ENCODE peak calls at places on chromosomes 3 and 15, in eight cellular contexts. D is endothelial cell, X is brain microvascular endothelial cell, R is iris pigment epithelial cell, N is hypothalamus, E is OCI-LY7, J is kidney, S is GM20000. U is an unnamed sample.
A peak's percentile ranks its signal among the peaks of the same experiment; 100 is the strongest.

GRCh38 chr15:35633677-35634076 is 87.7 kb upstream of the DPH6 start:
- DNase-seq in D (no peak), X (no peak), R (no peak), N (no peak), E (no peak), J (no peak), S (no peak), U (no peak)

GRCh38 chr3:141019244-141019643 is 31.9 kb upstream of the SPSB4 start:
- DNase-seq in D (no peak), X (no peak), R (no peak), N (no peak), E (no peak), J (peak; percentile 74), S (no peak), U (no peak)

GRCh38 chr15:98123834-98124233 is 163.3 kb downstream of the ARRDC4 start:
- DNase-seq in D (no peak), X (no peak), R (no peak), N (no peak), E (no peak), J (no peak), S (no peak), U (no peak)

GRCh38 chr15:46088486-46089437 is 453.9 kb downstream of the SQOR start:
- DNase-seq in D (no peak), X (no peak), R (peak; percentile 30), N (no peak), E (no peak), J (no peak), S (no peak), U (no peak)

GRCh38 chr3:15428539-15428938 is 1.1 kb downstream of the EAF1 start:
- DNase-seq in D (no peak), X (peak; percentile 83), R (peak; percentile 89), N (no peak), E (peak; percentile 17), J (no peak), S (no peak), U (no peak)

GRCh38 chr3:9028134-9028533 is 64.9 kb upstream of the RAD18 start:
- DNase-seq in D (no peak), X (peak; percentile 11), R (peak; percentile 62), N (peak; percentile 56), E (no peak), J (peak; percentile 95), S (no peak), U (peak; percentile 83)

GRCh38 chr3:42192334-42193200 is 73.4 kb downstream of the CCK start:
- DNase-seq in D (no peak), X (peak; percentile 52), R (peak; percentile 64), N (no peak), E (peak; percentile 79), J (no peak), S (peak; percentile 34), U (no peak)

GRCh38 chr3:197353867-197354180 is 55.4 kb upstream of the DLG1 start:
- DNase-seq in D (no peak), X (no peak), R (peak; percentile 70), N (no peak), E (no peak), J (no peak), S (no peak), U (no peak)

GRCh38 chr3:156743859-156744258 is 69.5 kb downstream of the TIPARP start:
- DNase-seq in D (no peak), X (no peak), R (no peak), N (no peak), E (no peak), J (no peak), S (no peak), U (no peak)

GRCh38 chr3:13593615-13594014 is 44.7 kb downstream of the FBLN2 start:
- DNase-seq in D (no peak), X (no peak), R (no peak), N (no peak), E (no peak), J (no peak), S (no peak), U (no peak)

GRCh38 chr3:142019794-142020320 is 129.5 kb downstream of the TFDP2 start:
- DNase-seq in D (no peak), X (peak; percentile 4), R (peak; percentile 45), N (no peak), E (no peak), J (no peak), S (peak; percentile 34), U (no peak)

GRCh38 chr15:65110676-65111292 is 4.2 kb downstream of the UBAP1L start:
- DNase-seq in D (no peak), X (peak; percentile 79), R (peak; percentile 95), N (no peak), E (no peak), J (no peak), S (no peak), U (peak; percentile 39)

GRCh38 chr3:24433838-24434591 is 60.6 kb downstream of the THRB start:
- DNase-seq in D (no peak), X (no peak), R (no peak), N (no peak), E (no peak), J (no peak), S (no peak), U (no peak)

GRCh38 chr3:24773798-24774197 is 279.1 kb upstream of the THRB start:
- DNase-seq in D (peak; percentile 77), X (peak; percentile 52), R (peak; percentile 80), N (peak; percentile 4), E (peak; percentile 42), J (peak; percentile 73), S (peak; percentile 16), U (no peak)

GRCh38 chr3:38738630-38739395 is 77.2 kb downstream of the SCN10A start:
- DNase-seq in D (peak; percentile 84), X (peak; percentile 58), R (peak; percentile 40), N (no peak), E (peak; percentile 39), J (no peak), S (peak; percentile 55), U (no peak)

GRCh38 chr3:139935071-139935865 is at the start of gene CLSTN2:
- DNase-seq in D (peak; percentile 63), X (peak; percentile 53), R (peak; percentile 49), N (no peak), E (no peak), J (peak; percentile 92), S (peak; percentile 43), U (peak; percentile 48)

GRCh38 chr15:81338422-81339007 is 14.6 kb upstream of the STARD5 start:
- DNase-seq in D (no peak), X (peak; percentile 83), R (peak; percentile 94), N (no peak), E (no peak), J (no peak), S (no peak), U (no peak)

GRCh38 chr3:190825389-190826016 is 37.0 kb downstream of the GMNC start:
- DNase-seq in D (no peak), X (no peak), R (no peak), N (no peak), E (no peak), J (no peak), S (no peak), U (no peak)

GRCh38 chr3:185498503-185499396 is at the start of gene TMEM41A:
- DNase-seq in D (peak; percentile 96), X (peak; percentile 93), R (peak; percentile 92), N (peak; percentile 89), E (peak; percentile 81), J (peak; percentile 98), S (peak; percentile 94), U (peak; percentile 95)

GRCh38 chr3:127431066-127431465 is 143.2 kb upstream of the PRR20G start:
- DNase-seq in D (no peak), X (no peak), R (peak; percentile 6), N (no peak), E (no peak), J (no peak), S (no peak), U (peak; percentile 34)

GRCh38 chr3:140420621-140421357 is 257.1 kb upstream of the TRIM42 start:
- DNase-seq in D (no peak), X (peak; percentile 71), R (peak; percentile 56), N (no peak), E (no peak), J (no peak), S (no peak), U (no peak)

GRCh38 chr15:51796777-51797474 is 32.5 kb upstream of the TMOD3 start:
- DNase-seq in D (no peak), X (peak; percentile 6), R (peak; percentile 66), N (no peak), E (no peak), J (no peak), S (no peak), U (no peak)

GRCh38 chr3:134327594-134327975 is 46.7 kb downstream of the AMOTL2 start:
- DNase-seq in D (no peak), X (peak; percentile 81), R (peak; percentile 92), N (no peak), E (no peak), J (no peak), S (no peak), U (no peak)

GRCh38 chr3:177352424-177352823 is 155.1 kb upstream of the TBL1XR1 start:
- DNase-seq in D (no peak), X (no peak), R (no peak), N (no peak), E (no peak), J (no peak), S (no peak), U (no peak)

GRCh38 chr15:46848704-46849103 is 868.6 kb upstream of the SEMA6D start:
- DNase-seq in D (no peak), X (no peak), R (no peak), N (no peak), E (no peak), J (no peak), S (no peak), U (no peak)

GRCh38 chr3:184259878-184260570 is 1.3 kb downstream of the CAMK2N2 start:
- DNase-seq in D (peak; percentile 59), X (peak; percentile 20), R (peak; percentile 32), N (no peak), E (no peak), J (peak; percentile 71), S (peak; percentile 86), U (no peak)

GRCh38 chr15:52620496-52620895 is 51.7 kb upstream of the ARPP19 start:
- DNase-seq in D (no peak), X (no peak), R (no peak), N (no peak), E (no peak), J (no peak), S (no peak), U (no peak)

GRCh38 chr3:114418107-114418506 is 124.3 kb downstream of the TIGIT start:
- DNase-seq in D (no peak), X (no peak), R (peak; percentile 48), N (no peak), E (no peak), J (no peak), S (no peak), U (no peak)

GRCh38 chr15:38029741-38030140 is 95.3 kb downstream of the TMCO5A start:
- DNase-seq in D (no peak), X (no peak), R (peak; percentile 92), N (no peak), E (no peak), J (no peak), S (no peak), U (no peak)

GRCh38 chr3:72957303-72957702 is 39.3 kb upstream of the PPP4R2 start:
- DNase-seq in D (no peak), X (no peak), R (no peak), N (peak; percentile 45), E (no peak), J (no peak), S (no peak), U (peak; percentile 90)

GRCh38 chr3:149473314-149473990 is 1.0 kb upstream of the TM4SF4 start:
- DNase-seq in D (no peak), X (peak; percentile 63), R (peak; percentile 87), N (no peak), E (no peak), J (no peak), S (no peak), U (no peak)

GRCh38 chr3:156382458-156383346 is 172.2 kb downstream of the SSR3 start:
- DNase-seq in D (peak; percentile 47), X (peak; percentile 58), R (peak; percentile 57), N (no peak), E (peak; percentile 26), J (no peak), S (peak; percentile 62), U (peak; percentile 51)